ENCODE peak calls at places on chromosome 9, in ten cellular contexts. X is dorsolateral prefrontal cortex, O is tibial artery, P is left ventricle myocardium inferior, R is fibroblast of lung, C is lower leg skin, G is HFF-Myc, N is astrocyte of the spinal cord, K is IMR-90, J is Panc1. E is an unnamed sample.

GRCh38 chr9:19564396-19565061 is 155.7 kb downstream of the ACER2 start:
- DNase-seq in J (no peak), K (no peak), X (no peak), G (no peak), R (no peak), N (no peak), C (no peak), O (no peak), P (no peak), E (no peak)

GRCh38 chr9:108784998-108785397 is 70.8 kb downstream of the ACTL7B start:
- DNase-seq in P (no peak), R (peak), N (peak), C (no peak), O (no peak), G (no peak), K (no peak), X (no peak), J (no peak), E (no peak)

GRCh38 chr9:119349548-119349947 is 19.7 kb downstream of the BRINP1 start:
- DNase-seq in C (no peak), O (no peak), N (no peak), R (no peak), K (no peak), J (no peak), P (no peak), X (no peak), G (no peak), E (no peak)

GRCh38 chr9:128203842-128204551 is 818 bp downstream of the DNM1 start:
- DNase-seq in N (peak), C (no peak), G (no peak), X (peak), R (peak), P (peak), J (no peak), O (no peak), K (peak), E (no peak)

GRCh38 chr9:136103651-136104487 is 8.8 kb upstream of the NACC2 start:
- DNase-seq in X (no peak), J (no peak), K (no peak), O (no peak), P (no peak), N (no peak), C (no peak), R (no peak), G (no peak), E (no peak)

GRCh38 chr9:111645806-111646205 is 14.7 kb downstream of the DNAJC25 start:
- DNase-seq in N (no peak), X (no peak), G (no peak), R (peak), P (no peak), K (peak), J (no peak), C (no peak), O (no peak), E (no peak)

GRCh38 chr9:31715250-31715649 is 669.2 kb upstream of the ACO1 start:
- DNase-seq in X (no peak), O (no peak), R (peak), G (no peak), J (no peak), P (no peak), K (no peak), C (no peak), N (peak), E (no peak)

GRCh38 chr9:113963017-113963620 is 87.0 kb downstream of the ZNF618 start:
- DNase-seq in N (peak), R (peak), G (no peak), K (peak), X (no peak), J (no peak), O (no peak), C (no peak), P (no peak), E (no peak)

GRCh38 chr9:133835273-133835901 is 97.2 kb upstream of the SARDH start:
- DNase-seq in G (no peak), O (no peak), N (no peak), K (no peak), J (no peak), C (no peak), X (no peak), R (no peak), P (no peak), E (no peak)

DNA sequence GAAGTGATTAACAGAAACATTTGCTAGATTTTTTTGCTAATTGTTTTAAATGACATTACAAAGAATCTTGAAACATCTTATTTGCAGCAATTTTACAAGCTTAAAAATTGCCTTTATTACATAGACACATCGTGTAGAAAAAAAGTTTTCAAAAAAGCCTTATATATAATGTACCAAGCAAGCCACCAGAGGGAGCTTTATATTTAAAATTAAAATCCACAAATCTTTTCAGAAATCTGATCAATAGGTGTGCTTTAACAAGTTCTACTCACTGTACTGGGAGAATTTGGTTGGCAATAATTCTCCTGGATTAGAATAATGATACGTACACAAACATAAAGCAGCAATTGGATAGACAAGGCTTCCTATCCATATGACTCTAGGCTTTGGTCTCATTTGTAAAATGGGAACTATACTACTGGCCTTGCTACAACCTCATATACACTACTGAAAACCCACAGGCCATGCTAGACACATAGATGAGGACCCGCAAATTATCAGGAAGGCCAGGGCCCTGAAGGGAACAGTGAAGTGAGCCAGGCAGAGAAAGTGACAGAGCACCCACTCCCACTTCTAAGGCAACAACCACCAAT is 4.8 kb downstream of the PSMB7 start:
- DNase-seq in X (no peak), C (no peak), R (no peak), G (no peak), O (no peak), J (no peak), K (no peak), N (peak), P (no peak), E (no peak)
- TF ChIP-seq CTCF in X (peak), C (no peak), R (no peak), G (peak), O (peak), J (peak), K (peak), N (no peak), P (peak), E (peak)

GRCh38 chr9:101388507-101388993 is 3.7 kb upstream of the BAAT start:
- DNase-seq in G (no peak), O (no peak), C (no peak), X (no peak), R (no peak), K (no peak), P (no peak), J (no peak), N (no peak), E (no peak)
- TF ChIP-seq CTCF in G (peak), O (no peak), C (no peak), X (peak), R (peak), K (peak), P (no peak), J (no peak), N (peak), E (peak)

DNA sequence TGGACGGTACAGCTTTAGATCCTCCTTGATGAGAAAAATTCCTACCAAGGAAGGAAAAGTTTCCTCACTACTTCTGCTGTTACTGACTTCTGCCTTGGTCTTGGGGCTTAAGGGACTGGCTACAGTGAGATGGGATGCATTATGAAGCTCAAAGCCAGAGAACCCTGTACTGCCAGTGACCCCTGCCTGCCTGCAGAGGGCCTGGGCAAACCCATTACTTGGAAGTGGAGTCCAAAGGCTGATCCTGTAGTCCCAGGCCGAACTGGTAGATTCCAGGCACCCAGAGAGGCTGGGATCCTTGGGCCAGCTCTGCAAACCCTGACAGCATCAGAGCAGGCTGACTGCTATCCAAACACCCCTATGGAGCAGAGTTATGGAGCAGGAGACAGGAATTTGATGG is 25.7 kb upstream of the NR5A1 start:
- DNase-seq in J (no peak), G (no peak), O (no peak), X (no peak), N (no peak), P (no peak), K (no peak), C (no peak), R (no peak), E (no peak)
- TF ChIP-seq CTCF in J (no peak), G (no peak), O (no peak), X (no peak), N (peak), P (no peak), K (no peak), C (no peak), R (no peak), E (no peak)

GRCh38 chr9:112765281-112765680 is 14.7 kb downstream of the SNX30 start:
- DNase-seq in J (no peak), N (no peak), O (no peak), C (no peak), G (no peak), K (no peak), R (no peak), X (no peak), P (no peak), E (no peak)
- TF ChIP-seq CTCF in J (no peak), N (no peak), O (no peak), C (no peak), G (no peak), K (no peak), R (no peak), X (no peak), P (no peak), E (no peak)

GRCh38 chr9:26748449-26749058 is 144.0 kb downstream of the CAAP1 start:
- DNase-seq in R (no peak), C (no peak), N (no peak), P (no peak), G (no peak), J (no peak), X (no peak), K (no peak), O (no peak), E (no peak)
- TF ChIP-seq CTCF in R (no peak), C (no peak), N (no peak), P (no peak), G (peak), J (no peak), X (no peak), K (no peak), O (no peak), E (peak)

GRCh38 chr9:120773218-120773617 is 20.0 kb downstream of the FBXW2 start:
- DNase-seq in O (no peak), C (no peak), J (no peak), N (no peak), G (no peak), R (no peak), K (no peak), X (no peak), P (no peak), E (no peak)
- TF ChIP-seq CTCF in O (no peak), C (no peak), J (no peak), N (no peak), G (no peak), R (no peak), K (no peak), X (no peak), P (no peak), E (no peak)